ENCODE peak calls at places on chromosomes 11 and 22, in five cellular contexts. K, H, S, U and Q are unnamed samples.

GRCh38 chr11:65496304-65497140 is 2.3 kb upstream of the MALAT1 start:
- DNase-seq in H (peak; percentile 48), U (no peak), S (no peak), K (no peak), Q (peak; percentile 61)

GRCh38 chr11:63670077-63670737 is 969 bp downstream of the ATL3 start:
- DNase-seq in U (no peak), H (peak; percentile 45), S (no peak), K (no peak), Q (peak; percentile 68)

GRCh38 chr11:125315088-125315740 is 150.7 kb downstream of the PKNOX2 start:
- DNase-seq in S (no peak), H (peak; percentile 25), K (no peak), U (no peak), Q (peak; percentile 18)

GRCh38 chr11:9760180-9760550 is 96.3 kb downstream of the SWAP70 start:
- DNase-seq in H (peak; percentile 95), U (no peak), K (no peak), S (no peak), Q (peak; percentile 87)

GRCh38 chr22:41469218-41469851 is 418 bp downstream of the ACO2 start:
- DNase-seq in H (no peak), U (no peak), K (peak; percentile 73), S (no peak), Q (no peak)

GRCh38 chr11:75170463-75171201 is 19.7 kb downstream of the SLCO2B1 start:
- DNase-seq in H (no peak), K (peak; percentile 23), U (no peak), S (no peak), Q (no peak)

GRCh38 chr11:536841-537621 is at the start of gene LRRC56:
- DNase-seq in H (peak; percentile 77), U (peak; percentile 89), S (peak; percentile 77), K (peak; percentile 92), Q (peak; percentile 91)

GRCh38 chr11:122097419-122098001 is 18.5 kb downstream of the BLID start:
- DNase-seq in H (peak; percentile 47), K (no peak), U (no peak), S (no peak), Q (peak; percentile 59)

GRCh38 chr11:35550374-35551036 is 25.1 kb upstream of the PAMR1 start:
- DNase-seq in U (no peak), S (no peak), H (peak; percentile 55), K (no peak), Q (no peak)

GRCh38 chr11:74144592-74144991 is 26.2 kb downstream of the C2CD3 start:
- DNase-seq in H (no peak), U (no peak), S (no peak), K (no peak), Q (no peak)

GRCh38 chr22:40422558-40423245 is 52.3 kb downstream of the SGSM3 start:
- DNase-seq in K (no peak), S (no peak), U (no peak), H (no peak), Q (no peak)

GRCh38 chr11:117037952-117038350 is 60.3 kb downstream of the SIK3 start:
- DNase-seq in U (no peak), K (no peak), S (no peak), H (no peak), Q (no peak)

GRCh38 chr11:134450186-134450585 is 38.1 kb upstream of the B3GAT1 start:
- DNase-seq in K (no peak), S (no peak), H (no peak), U (no peak), Q (no peak)

GRCh38 chr22:26669060-26669481 is 11.7 kb downstream of the MIAT start:
- DNase-seq in S (no peak), K (peak; percentile 84), U (peak; percentile 76), H (peak; percentile 63), Q (peak; percentile 84)

GRCh38 chr11:109859325-109859724 is 233.9 kb upstream of the ZC3H12C start:
- DNase-seq in K (no peak), S (no peak), U (no peak), H (peak; percentile 92), Q (peak; percentile 74)

GRCh38 chr11:71286701-71287643 is 34.6 kb upstream of the SHANK2 start:
- DNase-seq in S (no peak), U (peak; percentile 28), H (peak; percentile 92), K (no peak), Q (peak; percentile 53)

GRCh38 chr11:22037505-22037904 is 155.4 kb upstream of the ANO5 start:
- DNase-seq in K (peak; percentile 56), H (no peak), U (peak; percentile 27), S (no peak), Q (no peak)

GRCh38 chr11:47565340-47566165 is at the start of gene PTPMT1:
- DNase-seq in H (peak; percentile 61), S (no peak), K (peak; percentile 86), U (peak; percentile 74), Q (peak; percentile 74)

GRCh38 chr11:113817162-113817561 is 37.6 kb downstream of the CLDN25 start:
- DNase-seq in U (no peak), S (no peak), H (peak; percentile 51), K (no peak), Q (no peak)

GRCh38 chr11:6224421-6224820 is 10.0 kb downstream of the FHIP1B start:
- DNase-seq in K (no peak), H (no peak), U (no peak), S (no peak), Q (no peak)

GRCh38 chr22:50251472-50252054 is 498 bp upstream of the HDAC10 start:
- DNase-seq in U (no peak), K (no peak), H (no peak), S (no peak), Q (no peak)

GRCh38 chr11:123439616-123440015 is 9.5 kb downstream of the GRAMD1B start:
- DNase-seq in S (no peak), H (no peak), K (no peak), U (no peak), Q (no peak)

GRCh38 chr11:5737091-5737490 is 843 bp downstream of the OR56B1 start:
- DNase-seq in S (no peak), U (no peak), K (no peak), H (peak; percentile 16), Q (no peak)

GRCh38 chr22:24101966-24102365 is 79.3 kb upstream of the SUSD2 start:
- DNase-seq in S (no peak), U (no peak), K (peak; percentile 13), H (no peak), Q (no peak)

GRCh38 chr11:115581871-115582639 is 77.8 kb upstream of the CADM1 start:
- DNase-seq in K (peak; percentile 82), S (no peak), U (peak; percentile 66), H (peak; percentile 5), Q (no peak)

GRCh38 chr22:26553056-26553752 is 36.7 kb downstream of the TPST2 start:
- DNase-seq in K (no peak), U (no peak), H (peak; percentile 94), S (no peak), Q (peak; percentile 88)

GRCh38 chr11:35304393-35304790 is 115.0 kb downstream of the SLC1A2 start:
- DNase-seq in S (no peak), U (no peak), K (peak; percentile 79), H (peak; percentile 88), Q (peak; percentile 83)

GRCh38 chr11:123707606-123708205 is 33.8 kb downstream of the ZNF202 start:
- DNase-seq in H (peak; percentile 77), S (peak; percentile 63), K (peak; percentile 86), U (peak; percentile 60), Q (peak; percentile 71)

GRCh38 chr11:120217941-120218694 is 7.3 kb downstream of the OAF start:
- DNase-seq in H (no peak), U (no peak), K (no peak), S (no peak), Q (no peak)

GRCh38 chr11:2271077-2271326 is 614 bp upstream of the ASCL2 start:
- DNase-seq in H (no peak), K (no peak), U (no peak), S (no peak), Q (no peak)

GRCh38 chr11:30984442-30984816 is 385.1 kb downstream of the DCDC1 start:
- DNase-seq in H (peak; percentile 0), K (no peak), U (no peak), S (no peak), Q (no peak)

GRCh38 chr11:35324981-35325380 is 94.4 kb downstream of the SLC1A2 start:
- DNase-seq in U (no peak), K (no peak), S (no peak), H (peak; percentile 40), Q (no peak)

GRCh38 chr11:7501894-7502293 is 11.9 kb upstream of the PPFIBP2 start:
- DNase-seq in S (no peak), U (no peak), H (no peak), K (no peak), Q (no peak)

GRCh38 chr11:104343578-104343977 is 179.6 kb upstream of the PDGFD start:
- DNase-seq in K (peak; percentile 25), U (no peak), H (peak; percentile 7), S (no peak), Q (peak; percentile 4)

DNA sequence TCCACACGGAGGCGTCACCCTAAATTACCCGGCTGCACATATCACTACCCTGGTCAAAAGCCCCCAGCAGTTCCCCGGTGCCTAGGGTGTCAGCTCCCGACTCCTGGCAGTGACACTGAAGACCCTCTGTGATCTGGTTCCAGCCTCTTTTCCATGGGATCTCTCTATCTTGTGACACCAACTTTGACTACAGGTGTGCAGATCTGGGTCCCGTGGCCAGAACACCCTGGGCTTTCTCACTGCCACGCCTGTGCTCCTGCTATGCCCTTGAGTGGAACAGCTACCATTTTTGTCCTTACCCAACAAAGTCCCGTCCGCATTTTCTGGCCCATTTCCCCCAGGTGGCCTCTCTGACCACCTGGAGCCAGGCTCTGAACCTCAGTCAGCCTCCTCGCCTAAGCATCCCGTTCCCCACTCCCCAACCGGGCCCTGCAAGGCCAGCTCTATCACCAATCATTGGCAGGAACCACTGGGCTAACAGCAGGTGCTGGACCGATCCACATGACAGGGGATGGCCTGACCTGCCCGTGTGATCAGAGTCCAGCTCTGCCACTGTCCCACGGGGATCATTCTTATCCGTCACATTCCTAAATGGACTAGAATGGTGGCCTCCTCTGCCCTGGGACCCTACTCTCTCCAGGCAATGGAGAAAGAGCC is 20.7 kb upstream of the CBX7 start:
- DNase-seq in K (no peak), H (no peak), U (no peak), S (no peak), Q (no peak)
- H3K79me1 ChIP-seq in K (no peaks in the 10 kb centered on the region), H (peaks cover 20% of the 10 kb centered on the region), U (no peaks in the 10 kb centered on the region), S (no peaks in the 10 kb centered on the region), Q (peaks cover 6% of the 10 kb centered on the region)

DNA sequence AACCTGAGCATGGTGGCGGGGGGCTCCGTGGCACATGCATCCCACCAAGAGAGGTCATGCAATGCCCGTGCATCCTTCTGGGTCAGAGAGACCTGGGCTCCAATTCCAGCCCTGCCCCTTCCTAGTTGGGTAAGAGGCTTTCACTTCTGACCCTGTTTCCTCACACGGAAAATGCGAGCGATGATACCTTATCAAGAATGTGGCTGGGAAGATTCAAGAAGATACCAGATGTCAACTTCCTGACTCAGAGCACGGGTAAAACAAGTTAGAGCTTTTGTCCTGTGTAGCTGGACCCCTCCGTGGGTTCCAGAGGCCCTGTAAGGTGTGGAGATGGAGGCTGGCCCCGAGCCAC is 8.7 kb upstream of the DGKZ start:
- DNase-seq in U (no peak), S (no peak), K (peak; percentile 89), H (peak; percentile 26), Q (peak; percentile 57)
- H3K4me1 ChIP-seq in U (peaks cover 37% of the 10 kb centered on the region), S (peaks cover 28% of the 10 kb centered on the region), K (peaks cover 27% of the 10 kb centered on the region), H (peaks cover 8% of the 10 kb centered on the region), Q (peaks cover 27% of the 10 kb centered on the region)

GRCh38 chr11:111298466-111299110 is at the start of gene POU2AF3:
- DNase-seq in H (no peak), U (peak; percentile 43), S (no peak), K (peak; percentile 36), Q (no peak)
- H2BK120ac ChIP-seq in H (peak within 1 kb of the TSS; percentile 64), U (no peak within 1 kb of the TSS), S (peak within 1 kb of the TSS; percentile 14), K (no peak within 1 kb of the TSS), Q (no peak within 1 kb of the TSS)

GRCh38 chr11:61041755-61042518 is 60.4 kb upstream of the CD5 start:
- DNase-seq in H (no peak), K (peak; percentile 59), S (peak; percentile 35), U (peak; percentile 62), Q (no peak)
- H3K79me1 ChIP-seq in H (no peaks in the 10 kb centered on the region), K (no peaks in the 10 kb centered on the region), S (no peaks in the 10 kb centered on the region), U (no peaks in the 10 kb centered on the region), Q (no peaks in the 10 kb centered on the region)